ENCODE peak calls at places on chromosomes 2 and 18, in six cellular contexts. P is endothelial cell, Z is AG08396, H is GM13976, F is KBM-7, L is COR-L47. G is an unnamed sample.

GRCh38 chr2:47688561-47688960 is 94.4 kb upstream of the MSH6 start:
- DNase-seq in L (no peak), P (peak; percentile 6), Z (no peak), H (no peak), F (peak; percentile 14), G (no peak)

GRCh38 chr2:179428659-179429058 is 164.0 kb upstream of the SESTD1 start:
- DNase-seq in H (no peak), Z (no peak), L (no peak), F (no peak), P (no peak), G (no peak)

GRCh38 chr2:82344670-82345069 is 2040.1 kb upstream of the LRRTM1 start:
- DNase-seq in Z (no peak), P (no peak), L (no peak), F (no peak), H (no peak), G (no peak)

GRCh38 chr2:209311948-209312347 is 111.9 kb upstream of the MAP2 start:
- DNase-seq in L (no peak), Z (no peak), P (no peak), H (no peak), F (no peak), G (no peak)

GRCh38 chr2:152067823-152068222 is 31.0 kb downstream of the CACNB4 start:
- DNase-seq in Z (no peak), H (no peak), P (no peak), F (no peak), L (no peak), G (no peak)

GRCh38 chr2:69652206-69652605 is 8.7 kb upstream of the AAK1 start:
- DNase-seq in H (no peak), Z (peak; percentile 57), F (no peak), P (no peak), L (no peak), G (no peak)

GRCh38 chr2:207282916-207283315 is 117.2 kb upstream of the KLF7 start:
- DNase-seq in F (no peak), P (no peak), L (no peak), H (no peak), Z (no peak), G (no peak)

GRCh38 chr2:45688479-45689298 is 37.2 kb downstream of the PRKCE start:
- DNase-seq in L (no peak), P (no peak), Z (no peak), F (no peak), H (no peak), G (no peak)

GRCh38 chr2:107932986-107933385 is 53.3 kb upstream of the SLC5A7 start:
- DNase-seq in P (no peak), Z (no peak), L (peak; percentile 18), H (no peak), F (no peak), G (no peak)

GRCh38 chr2:794554-795244 is 117.5 kb upstream of the TMEM18 start:
- DNase-seq in P (no peak), H (no peak), F (no peak), L (no peak), Z (no peak), G (no peak)

GRCh38 chr2:61677306-61677705 is 139.2 kb upstream of the XPO1 start:
- DNase-seq in L (no peak), Z (no peak), H (no peak), P (no peak), F (no peak), G (no peak)

GRCh38 chr18:79069792-79070151 is 578 bp downstream of the ATP9B start:
- DNase-seq in L (no peak), Z (no peak), H (no peak), P (no peak), F (no peak), G (no peak)

GRCh38 chr2:108235577-108235976 is 4.2 kb upstream of the SULT1C3 start:
- DNase-seq in F (no peak), L (no peak), P (no peak), Z (no peak), H (no peak), G (no peak)

GRCh38 chr2:238231251-238231793 is 8.5 kb downstream of the HES6 start:
- DNase-seq in H (peak; percentile 84), L (no peak), F (no peak), Z (peak; percentile 74), P (peak; percentile 78), G (no peak)

GRCh38 chr2:146634256-146635068 is 1210.4 kb upstream of the ACVR2A start:
- DNase-seq in F (no peak), H (no peak), L (no peak), Z (peak; percentile 5), P (no peak), G (no peak)

GRCh38 chr18:45602926-45603325 is 12.3 kb upstream of the SLC14A2 start:
- DNase-seq in L (no peak), Z (no peak), F (no peak), H (no peak), P (no peak), G (no peak)

GRCh38 chr2:8453904-8454302 is 228.0 kb upstream of the ID2 start:
- DNase-seq in H (no peak), F (no peak), P (no peak), L (no peak), Z (peak; percentile 38), G (no peak)

GRCh38 chr18:56283346-56283745 is 355.0 kb downstream of the TXNL1 start:
- DNase-seq in L (no peak), H (no peak), F (no peak), Z (no peak), P (no peak), G (no peak)

GRCh38 chr18:43572165-43572564 is 294.9 kb upstream of the SYT4 start:
- DNase-seq in P (no peak), Z (no peak), H (no peak), L (no peak), F (no peak), G (no peak)

GRCh38 chr2:46074501-46074900 is 222.7 kb upstream of the EPAS1 start:
- DNase-seq in P (no peak), F (no peak), L (no peak), H (no peak), Z (no peak), G (no peak)

GRCh38 chr2:172655091-172655837 is 80.4 kb upstream of the RAPGEF4 start:
- DNase-seq in P (no peak), H (no peak), F (no peak), L (no peak), Z (peak; percentile 49), G (no peak)

GRCh38 chr2:235287369-235287722 is 206.5 kb upstream of the AGAP1 start:
- DNase-seq in Z (no peak), F (no peak), L (no peak), P (no peak), H (no peak), G (no peak)

GRCh38 chr2:110768591-110768990 is 36.2 kb downstream of the ACOXL start:
- DNase-seq in F (no peak), Z (no peak), L (peak; percentile 43), P (no peak), H (no peak), G (peak; percentile 76)

GRCh38 chr2:31877008-31877407 is 133.8 kb downstream of the MEMO1 start:
- DNase-seq in H (no peak), Z (no peak), F (no peak), P (no peak), L (no peak), G (peak; percentile 37)

GRCh38 chr2:219104107-219105050 is 43.7 kb upstream of the IHH start:
- DNase-seq in H (peak; percentile 75), P (peak; percentile 21), Z (peak; percentile 32), L (peak; percentile 22), F (peak; percentile 51), G (peak; percentile 60)

GRCh38 chr18:420661-421060 is 79.8 kb downstream of the COLEC12 start:
- DNase-seq in F (no peak), P (no peak), L (no peak), H (no peak), Z (no peak), G (no peak)

GRCh38 chr2:104690255-104690999 is 163.5 kb upstream of the POU3F3 start:
- DNase-seq in Z (no peak), F (no peak), H (no peak), L (no peak), P (no peak), G (no peak)

GRCh38 chr2:96815326-96816126 is 542 bp upstream of the CNNM3 start:
- DNase-seq in H (peak; percentile 70), L (peak; percentile 12), Z (peak; percentile 50), P (no peak), F (peak; percentile 56), G (no peak)

GRCh38 chr2:8821276-8822217 is 15.9 kb downstream of the KIDINS220 start:
- DNase-seq in Z (peak; percentile 36), H (no peak), P (no peak), L (no peak), F (peak; percentile 5), G (peak; percentile 53)

GRCh38 chr2:55224761-55225261 is 7.3 kb downstream of the CLHC1 start:
- DNase-seq in Z (no peak), P (peak; percentile 11), F (no peak), L (no peak), H (no peak), G (no peak)

GRCh38 chr2:241545523-241546473 is 12.7 kb upstream of the BOK start:
- DNase-seq in L (no peak), F (no peak), Z (no peak), P (no peak), H (peak; percentile 9), G (no peak)

GRCh38 chr2:37005118-37005868 is 39.0 kb upstream of the STRN start:
- DNase-seq in F (peak; percentile 8), H (peak; percentile 31), L (no peak), P (no peak), Z (no peak), G (peak; percentile 56)

GRCh38 chr18:22694954-22695353 is 238.2 kb upstream of the RBBP8 start:
- DNase-seq in L (no peak), P (no peak), Z (peak; percentile 77), F (no peak), H (no peak), G (no peak)

GRCh38 chr18:52339891-52340371 is at the start of gene DCC:
- DNase-seq in F (peak; percentile 10), P (peak; percentile 67), L (peak; percentile 92), Z (no peak), H (no peak), G (peak; percentile 24)

GRCh38 chr18:45829896-45830295 is 4.4 kb downstream of the SIGLEC15 start:
- DNase-seq in L (no peak), F (no peak), P (no peak), H (no peak), Z (no peak), G (no peak)

GRCh38 chr2:44271296-44271695 is 4.0 kb upstream of the SLC3A1 start:
- DNase-seq in Z (no peak), L (no peak), P (no peak), F (no peak), H (no peak), G (no peak)

GRCh38 chr18:7298149-7298548 is 67.3 kb downstream of the LRRC30 start:
- DNase-seq in Z (no peak), F (no peak), P (no peak), L (no peak), H (no peak), G (no peak)

GRCh38 chr18:79519751-79520472 is 124.2 kb downstream of the NFATC1 start:
- DNase-seq in P (peak; percentile 15), L (no peak), Z (no peak), F (no peak), H (no peak), G (no peak)

GRCh38 chr2:12004713-12005112 is 258.3 kb downstream of the LPIN1 start:
- DNase-seq in H (no peak), Z (no peak), L (no peak), F (no peak), P (no peak), G (no peak)

G was measured in Caco-2.